ENCODE peak calls at places on chromosomes 3 and 15, in four cellular contexts. W, Y, X and R are unnamed samples.

GRCh38 chr3:143179603-143180002 is 60.0 kb downstream of the CHST2 start:
- DNase-seq in W (no peak), Y (no peak), X (no peak), R (no peak)

GRCh38 chr3:34077796-34078195 is 279.4 kb downstream of the PDCD6IP start:
- DNase-seq in W (no peak), Y (no peak), X (no peak), R (no peak)

GRCh38 chr3:187955076-187955952 is 198.6 kb upstream of the LPP start:
- DNase-seq in W (no peak), Y (no peak), X (peak; percentile 34), R (no peak)

GRCh38 chr3:923161-923910 is 169.5 kb upstream of the CNTN6 start:
- DNase-seq in W (no peak), Y (no peak), X (no peak), R (no peak)

GRCh38 chr3:11603628-11604027 is 40.1 kb downstream of the VGLL4 start:
- DNase-seq in W (no peak), Y (no peak), X (no peak), R (peak; percentile 48)

GRCh38 chr3:142595581-142595950 is 627 bp upstream of the PLS1 start:
- DNase-seq in W (no peak), Y (no peak), X (peak; percentile 62), R (no peak)

GRCh38 chr15:67240235-67241131 is 14.0 kb downstream of the AAGAB start:
- DNase-seq in W (no peak), Y (peak; percentile 5), X (peak; percentile 33), R (peak; percentile 42)

GRCh38 chr3:64103131-64103530 is 79.8 kb upstream of the PSMD6 start:
- DNase-seq in W (no peak), Y (no peak), X (no peak), R (no peak)

GRCh38 chr3:123314409-123315270 is 112.9 kb downstream of the SEC22A start:
- DNase-seq in W (no peak), Y (no peak), X (no peak), R (no peak)

GRCh38 chr3:132641837-132642538 is 17.6 kb downstream of the ACAD11 start:
- DNase-seq in W (no peak), Y (no peak), X (peak; percentile 47), R (peak; percentile 56)

GRCh38 chr15:74799843-74800558 is 12.6 kb upstream of the LMAN1L start:
- DNase-seq in W (no peak), Y (peak; percentile 87), X (peak; percentile 86), R (peak; percentile 28)

GRCh38 chr3:52434491-52435115 is 10.3 kb downstream of the SEMA3G start:
- DNase-seq in W (no peak), Y (no peak), X (no peak), R (no peak)

GRCh38 chr15:43748376-43748775 is 2.1 kb downstream of the PDIA3 start:
- DNase-seq in W (no peak), Y (no peak), X (no peak), R (no peak)

GRCh38 chr3:50592568-50592967 is 19.0 kb downstream of the CISH start:
- DNase-seq in W (no peak), Y (no peak), X (no peak), R (no peak)

GRCh38 chr3:41338276-41338675 is 139.0 kb downstream of the CTNNB1 start:
- DNase-seq in W (no peak), Y (no peak), X (no peak), R (no peak)

GRCh38 chr3:114608293-114608692 is 314.5 kb downstream of the TIGIT start:
- DNase-seq in W (no peak), Y (no peak), X (peak; percentile 37), R (no peak)

GRCh38 chr15:40233727-40234577 is 4.9 kb upstream of the PAK6 start:
- DNase-seq in W (no peak), Y (no peak), X (no peak), R (no peak)

GRCh38 chr3:101926594-101927105 is 77.3 kb downstream of the NFKBIZ start:
- DNase-seq in W (no peak), Y (no peak), X (no peak), R (no peak)

GRCh38 chr3:13213911-13214846 is 140.9 kb upstream of the IQSEC1 start:
- DNase-seq in W (no peak), Y (no peak), X (no peak), R (no peak)

GRCh38 chr3:149356044-149356592 is 21.3 kb downstream of the TM4SF1 start:
- DNase-seq in W (no peak), Y (no peak), X (no peak), R (no peak)

GRCh38 chr3:52422669-52423068 is 22.2 kb downstream of the SEMA3G start:
- DNase-seq in W (no peak), Y (no peak), X (no peak), R (no peak)

GRCh38 chr3:14803981-14804834 is 14.6 kb upstream of the FGD5 start:
- DNase-seq in W (no peak), Y (no peak), X (no peak), R (peak; percentile 97)

GRCh38 chr3:38001456-38002081 is 11.0 kb downstream of the VILL start:
- DNase-seq in W (no peak), Y (no peak), X (no peak), R (no peak)